ENCODE peak calls at places on chromosomes 7 and 10, in six cellular contexts. N is A549, D is right lobe of liver, Q is testis, S is Peyer's patch, T is ovary. U is an unnamed sample. For H3K4me1, the result is how much of the 10 kb centered on the place peaks cover.

GRCh38 chr10:19704544-19704943 is 111.7 kb upstream of the PLXDC2 start:
- DNase-seq in T (no peak), S (no peak), N (no peak), Q (no peak), D (no peak), U (no peak)

GRCh38 chr7:142391191-142391992 is 133.5 kb upstream of the PRSS58 start:
- DNase-seq in T (no peak), S (no peak), D (no peak), Q (peak), N (no peak), U (no peak)

GRCh38 chr10:100728928-100729876 is 16.2 kb upstream of the PAX2 start:
- DNase-seq in Q (peak), D (no peak), S (no peak), N (peak), T (peak), U (no peak)

GRCh38 chr10:154348-154747 is 19.1 kb downstream of the ZMYND11 start:
- DNase-seq in N (no peak), T (no peak), Q (no peak), S (no peak), D (no peak), U (no peak)

GRCh38 chr10:7874864-7875263 is 56.6 kb downstream of the TAF3 start:
- DNase-seq in N (no peak), S (no peak), T (no peak), D (no peak), Q (no peak), U (no peak)

GRCh38 chr7:26399309-26399610 is 107.6 kb downstream of the SNX10 start:
- DNase-seq in T (peak), D (no peak), N (peak), Q (peak), S (no peak), U (no peak)

GRCh38 chr10:74825033-74825370 is 1.4 kb upstream of the KAT6B start:
- DNase-seq in N (peak), T (peak), D (peak), Q (peak), S (peak), U (peak)

GRCh38 chr7:47333959-47334358 is 248.0 kb downstream of the TNS3 start:
- DNase-seq in D (no peak), N (no peak), S (no peak), Q (no peak), T (no peak), U (no peak)

GRCh38 chr7:68964060-68964459 is 634.2 kb upstream of the AUTS2 start:
- DNase-seq in N (no peak), S (no peak), D (no peak), Q (no peak), T (no peak), U (no peak)

GRCh38 chr7:90210475-90210874 is 1.1 kb upstream of the STEAP2 start:
- DNase-seq in T (no peak), D (no peak), S (no peak), N (no peak), Q (no peak), U (no peak)

GRCh38 chr7:90596745-90597526 is 815 bp downstream of the CDK14 start:
- DNase-seq in S (no peak), Q (no peak), N (no peak), D (no peak), T (no peak), U (no peak)

GRCh38 chr10:30709700-30710358 is 80.3 kb upstream of the LYZL2 start:
- DNase-seq in S (no peak), D (no peak), N (no peak), T (no peak), Q (no peak), U (no peak)

GRCh38 chr10:75464478-75465090 is 33.2 kb downstream of the LRMDA start:
- DNase-seq in N (no peak), T (no peak), D (no peak), Q (no peak), S (no peak), U (no peak)

GRCh38 chr7:34091330-34091917 is 186.1 kb downstream of the BMPER start:
- DNase-seq in S (no peak), Q (peak), D (no peak), T (no peak), N (no peak), U (no peak)

GRCh38 chr7:151400626-151401315 is 9.1 kb downstream of the WDR86 start:
- DNase-seq in T (no peak), N (no peak), D (no peak), S (no peak), Q (no peak), U (no peak)

GRCh38 chr10:122475130-122475529 is 13.8 kb downstream of the HTRA1 start:
- DNase-seq in D (no peak), T (peak), N (no peak), S (no peak), Q (peak), U (peak)

GRCh38 chr10:114743552-114744231 is 77.9 kb upstream of the FHIP2A start:
- DNase-seq in T (no peak), N (no peak), Q (no peak), S (no peak), D (no peak), U (no peak)

GRCh38 chr7:156456503-156457115 is 184.0 kb upstream of the RNF32 start:
- DNase-seq in Q (no peak), T (no peak), D (no peak), S (no peak), N (no peak), U (no peak)

GRCh38 chr7:88111136-88111748 is 108.6 kb downstream of the SRI start:
- DNase-seq in S (no peak), T (no peak), Q (no peak), D (no peak), N (peak), U (no peak)

GRCh38 chr7:46848944-46849343 is 733.0 kb downstream of the TNS3 start:
- DNase-seq in N (no peak), S (no peak), Q (no peak), T (no peak), D (no peak), U (no peak)

GRCh38 chr10:11678074-11678793 is 63.9 kb upstream of the ECHDC3 start:
- DNase-seq in Q (no peak), N (no peak), S (no peak), D (no peak), T (no peak), U (no peak)

GRCh38 chr10:132158810-132159209 is 27.9 kb upstream of the DPYSL4 start:
- DNase-seq in T (no peak), D (no peak), N (no peak), Q (no peak), S (no peak), U (no peak)

GRCh38 chr7:127348247-127348631 is 44.3 kb downstream of the ZNF800 start:
- DNase-seq in D (no peak), Q (no peak), N (no peak), S (no peak), T (no peak), U (no peak)

GRCh38 chr10:109454691-109455090 is 468.6 kb downstream of the XPNPEP1 start:
- DNase-seq in T (no peak), S (no peak), D (no peak), Q (no peak), N (no peak), U (no peak)

GRCh38 chr7:80883188-80884025 is 35.4 kb downstream of the SEMA3C start:
- DNase-seq in S (no peak), D (no peak), N (peak), T (no peak), Q (no peak), U (no peak)

GRCh38 chr7:5170251-5170650 is 19.8 kb upstream of the WIPI2 start:
- DNase-seq in Q (no peak), N (no peak), D (no peak), T (no peak), S (no peak), U (no peak)

GRCh38 chr7:22420973-22421635 is 64.2 kb upstream of the RAPGEF5 start:
- DNase-seq in S (no peak), D (no peak), N (no peak), Q (peak), T (no peak), U (no peak)

GRCh38 chr7:129225931-129226572 is 1.2 kb downstream of the AHCYL2 start:
- DNase-seq in Q (no peak), D (no peak), T (no peak), S (no peak), N (no peak), U (no peak)

GRCh38 chr7:5425507-5426225 is 2.0 kb upstream of the TNRC18 start:
- DNase-seq in Q (peak), D (peak), S (peak), N (peak), T (peak), U (peak)

GRCh38 chr7:150317748-150318444 is 5.3 kb upstream of the LRRC61 start:
- DNase-seq in S (no peak), D (no peak), T (no peak), N (no peak), Q (no peak), U (no peak)

GRCh38 chr10:103463456-103463855 is 4.8 kb upstream of the CALHM1 start:
- DNase-seq in D (no peak), Q (no peak), S (no peak), N (no peak), T (no peak), U (no peak)

GRCh38 chr10:110840225-110840922 is 31.4 kb upstream of the PDCD4 start:
- DNase-seq in Q (peak), D (peak), N (no peak), T (no peak), S (peak), U (no peak)

GRCh38 chr10:110840923-110841428 is 30.8 kb upstream of the PDCD4 start:
- DNase-seq in N (no peak), D (no peak), T (no peak), Q (no peak), S (no peak), U (no peak)

GRCh38 chr10:110835841-110836240 is 35.9 kb upstream of the PDCD4 start:
- DNase-seq in N (no peak), T (no peak), Q (no peak), D (no peak), S (no peak), U (no peak)

GRCh38 chr10:110834622-110835219 is 37.0 kb upstream of the PDCD4 start:
- DNase-seq in Q (peak), N (no peak), D (no peak), T (peak), S (no peak), U (no peak)

GRCh38 chr10:110837418-110838120 is 34.2 kb upstream of the PDCD4 start:
- DNase-seq in S (no peak), Q (peak), T (no peak), D (no peak), N (no peak), U (no peak)
- TF ChIP-seq POLR2A in S (peak), Q (no peak), T (no peak), D (no peak), N (no peak), U (no peak)

DNA sequence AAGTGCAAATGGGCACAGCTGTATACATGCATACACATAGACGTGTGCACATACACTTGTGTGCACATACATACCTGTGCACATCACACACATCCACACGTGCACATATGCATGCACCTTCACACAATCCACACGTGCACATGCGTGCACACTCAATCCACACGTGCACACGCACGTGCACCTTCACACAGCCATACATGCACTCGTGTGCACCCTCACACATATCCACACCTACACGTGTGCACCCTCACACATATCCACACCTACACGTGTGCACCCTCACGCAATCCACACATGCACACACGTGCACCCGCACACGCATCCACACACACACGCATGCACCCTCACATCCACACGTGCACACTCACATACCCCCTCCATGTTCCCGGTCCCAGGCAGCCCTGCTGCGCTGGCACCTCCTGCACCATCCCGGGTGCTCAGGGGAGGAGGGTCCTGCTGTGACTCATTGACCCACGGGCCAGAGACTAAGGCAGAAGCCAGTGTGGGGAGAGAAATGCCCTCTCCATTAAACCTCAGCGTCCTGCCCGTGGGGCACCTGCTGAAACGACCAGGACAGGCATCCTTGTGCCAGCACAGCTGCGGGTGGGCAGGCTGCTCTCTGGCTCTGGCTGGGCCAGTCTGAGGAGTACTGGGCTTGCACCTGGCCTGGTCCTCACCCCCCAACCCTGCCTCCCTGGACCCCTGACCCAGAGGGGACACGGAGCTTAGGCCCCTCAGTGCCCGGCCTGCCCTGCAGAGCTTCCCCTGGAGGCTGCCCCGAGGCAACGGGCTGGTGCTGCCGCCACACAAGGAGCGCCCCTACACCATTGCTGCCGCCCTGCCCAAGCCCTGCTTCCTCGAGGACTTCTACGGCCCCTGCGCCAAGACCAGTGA is 17.8 kb upstream of the UTF1 start:
- DNase-seq in S (no peak), Q (no peak), N (no peak), D (no peak), T (no peak), U (peak)
- H3K4me1 ChIP-seq in S (under half), Q (under half), N (under half), D (under half), T (under half), U (under half)

DNA sequence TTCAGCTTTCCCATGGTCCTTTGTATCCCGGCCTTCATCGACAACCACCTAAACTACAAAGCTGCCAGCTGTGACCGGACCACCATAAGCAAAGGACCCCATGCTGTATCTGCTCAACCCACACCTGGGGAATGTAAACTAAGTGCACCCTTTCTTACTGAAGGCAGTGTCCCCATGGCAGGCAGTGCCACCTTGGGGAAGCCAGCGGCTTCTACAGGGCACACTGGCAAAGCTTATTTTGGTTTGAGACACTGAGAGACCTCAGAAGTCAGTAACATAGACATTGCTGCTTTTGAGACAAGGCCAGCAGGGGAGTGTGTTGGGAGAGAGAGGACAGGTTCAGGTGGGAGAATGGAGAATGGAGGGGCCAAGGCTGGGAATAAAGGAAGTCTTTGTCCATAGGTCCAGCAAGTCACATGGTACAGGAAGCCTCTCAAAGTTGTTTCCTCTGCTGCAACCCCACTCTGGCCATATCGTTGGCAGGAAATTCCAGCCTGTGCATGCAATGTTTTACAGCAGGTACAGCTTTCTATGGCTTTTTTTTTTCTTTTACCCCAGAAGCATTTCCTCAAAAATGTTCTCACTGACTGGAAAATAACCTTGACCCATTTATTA is 85.9 kb upstream of the NPVF start:
- DNase-seq in T (no peak), N (no peak), Q (no peak), S (no peak), D (no peak), U (no peak)
- TF ChIP-seq CTCF in T (no peak), N (no peak), Q (no peak), S (no peak), D (no peak), U (no peak)

DNA sequence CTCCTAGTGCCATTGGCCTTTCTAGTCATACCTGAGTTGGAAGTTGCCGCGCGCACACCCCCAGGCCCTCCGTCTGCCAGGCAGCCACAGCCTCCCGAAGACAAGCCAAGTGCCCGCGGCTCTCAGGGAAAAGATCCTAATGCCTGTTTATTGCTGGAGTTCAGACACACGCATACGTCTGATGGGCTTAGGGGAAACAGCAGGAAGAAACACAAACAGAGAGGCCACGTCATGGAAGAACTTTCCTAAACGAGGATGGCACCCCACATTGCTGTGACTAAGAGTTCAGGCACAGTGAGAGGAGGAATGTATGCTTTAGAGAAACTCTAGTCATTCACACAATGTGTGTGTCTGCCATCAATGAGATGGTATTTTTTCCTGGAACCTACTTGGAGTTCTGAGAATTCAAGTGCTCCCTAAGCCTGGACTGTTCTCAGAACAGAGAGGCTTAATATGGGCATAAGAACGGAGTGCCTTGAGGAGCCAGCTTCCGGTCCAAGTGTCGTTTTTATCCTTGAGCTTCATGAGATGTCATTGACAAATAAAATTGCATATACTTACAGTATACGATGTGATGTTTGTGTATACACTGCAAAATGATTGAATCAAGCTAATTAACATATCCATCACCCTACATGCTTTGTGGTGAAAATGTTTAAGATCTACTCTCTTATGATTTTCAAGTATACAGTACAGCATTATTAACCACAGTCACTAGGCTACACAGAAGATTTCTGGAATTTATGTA is 11.6 kb upstream of the RBP3 start:
- DNase-seq in N (no peak), D (no peak), T (no peak), Q (no peak), S (no peak), U (no peak)
- TF ChIP-seq POLR2A in N (no peak), D (no peak), T (no peak), Q (no peak), S (no peak), U (no peak)

DNA sequence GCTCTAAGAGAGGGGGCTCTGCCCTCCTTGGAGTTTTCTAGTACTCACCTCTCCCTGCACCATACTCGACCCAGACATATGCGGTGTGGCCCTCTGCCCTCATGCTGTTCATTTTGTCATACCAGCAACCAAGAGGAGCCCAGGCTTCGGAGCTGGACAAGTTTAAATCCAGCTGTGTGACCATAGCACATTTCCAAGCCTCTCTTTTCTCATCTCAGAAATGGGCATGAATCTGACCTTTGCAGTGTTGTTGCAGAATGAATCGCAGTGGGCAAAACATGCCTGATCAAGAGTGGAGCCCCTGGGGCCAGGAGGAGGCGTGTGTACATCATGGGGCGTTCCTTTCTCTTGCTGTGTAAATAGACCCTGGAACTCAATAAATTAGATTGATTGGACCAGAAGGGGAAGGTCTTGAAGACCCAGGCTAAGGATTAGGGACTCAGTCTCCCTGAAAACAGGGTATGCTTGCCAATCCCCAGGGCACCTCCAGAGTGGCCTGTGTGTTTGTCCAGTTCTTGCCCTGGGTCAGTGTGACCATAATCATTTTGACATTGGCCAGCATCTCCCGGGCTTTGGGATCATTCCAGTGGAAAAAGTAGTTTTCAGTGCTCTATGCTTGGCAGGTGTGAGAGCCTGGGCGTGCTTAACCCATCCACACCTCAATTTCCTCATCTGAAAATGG is 59.6 kb downstream of the ZMIZ1 start:
- DNase-seq in Q (no peak), D (no peak), T (no peak), S (no peak), N (no peak), U (no peak)
- H3K4me1 ChIP-seq in Q (under half), D (under half), T (under half), S (under half), N (half or more), U (under half)